ENCODE peak calls at places on chromosomes 1 and 21, in four cellular contexts. K, R, U and P are unnamed samples.

GRCh38 chr1:7069888-7070287 is 284.6 kb downstream of the CAMTA1 start:
- DNase-seq in U (no peak), R (no peak), K (no peak), P (no peak)

GRCh38 chr1:186869829-186870228 is 41.1 kb downstream of the PLA2G4A start:
- DNase-seq in U (no peak), R (no peak), K (no peak), P (no peak)

GRCh38 chr1:232473319-232473718 is 156.6 kb downstream of the SIPA1L2 start:
- DNase-seq in U (peak; percentile 16), R (no peak), K (no peak), P (no peak)

GRCh38 chr1:156151093-156151688 is 2.2 kb upstream of the SEMA4A start:
- DNase-seq in R (no peak), K (peak; percentile 72), U (peak; percentile 82), P (no peak)

GRCh38 chr21:21436012-21436545 is 437.9 kb downstream of the NCAM2 start:
- DNase-seq in R (no peak), K (no peak), U (peak; percentile 70), P (no peak)

GRCh38 chr1:8533124-8533523 is 215.2 kb downstream of the SLC45A1 start:
- DNase-seq in K (no peak), U (no peak), R (no peak), P (no peak)

GRCh38 chr21:44082648-44083436 is 24.4 kb upstream of the PWP2 start:
- DNase-seq in R (no peak), U (no peak), K (no peak), P (no peak)

GRCh38 chr1:33606272-33606671 is 133.8 kb downstream of the ZSCAN20 start:
- DNase-seq in K (no peak), U (no peak), R (no peak), P (no peak)

GRCh38 chr1:30048905-30049304 is 674.5 kb downstream of the MATN1 start:
- DNase-seq in R (no peak), U (no peak), K (no peak), P (no peak)

GRCh38 chr1:22739648-22740385 is 29.2 kb downstream of the EPHB2 start:
- DNase-seq in U (peak; percentile 73), K (no peak), R (no peak), P (no peak)

GRCh38 chr1:41664861-41665640 is 180.6 kb upstream of the EDN2 start:
- DNase-seq in U (peak; percentile 47), R (no peak), K (no peak), P (no peak)

GRCh38 chr1:90579212-90579802 is 137.8 kb downstream of the BARHL2 start:
- DNase-seq in K (no peak), U (peak; percentile 3), R (no peak), P (peak; percentile 22)